ENCODE peak calls at places on chromosomes 7 and 10, in six cellular contexts. P is Calu3; K is stimulated activated CD4-positive, alpha-beta T cell treated with anti-CD3 and anti-CD28 coated beads, Interleukin-1b, Interleukin-23, amount 100 ng/mL, for 48 hours; L is NCI-H1105; Y is cardiac fibroblast; M is right cardiac atrium. I is an unnamed sample.

GRCh38 chr7:112104153-112104552 is 102.0 kb downstream of the DOCK4 start:
- DNase-seq in K (no peak), P (no peak), M (no peak), L (peak), Y (no peak), I (no peak)

GRCh38 chr10:59709472-59710125 is at the start of gene SLC16A9:
- DNase-seq in P (peak), L (peak), Y (peak), M (peak), K (peak), I (peak)

GRCh38 chr10:120819366-120819765 is 31.8 kb upstream of the WDR11 start:
- DNase-seq in M (no peak), L (no peak), Y (no peak), P (no peak), K (no peak), I (no peak)

GRCh38 chr10:98150544-98150943 is 16.1 kb downstream of the R3HCC1L start:
- DNase-seq in M (no peak), K (no peak), Y (peak), L (no peak), P (no peak), I (no peak)

GRCh38 chr7:1562126-1562525 is 6.1 kb upstream of the TMEM184A start:
- DNase-seq in Y (no peak), M (no peak), L (no peak), K (no peak), P (no peak), I (no peak)

GRCh38 chr10:98427011-98427515 is 12.1 kb upstream of the PYROXD2 start:
- DNase-seq in P (no peak), Y (no peak), M (peak), K (no peak), L (no peak), I (no peak)

GRCh38 chr7:141558544-141559183 is 7.5 kb downstream of the AGK start:
- DNase-seq in L (peak), M (no peak), K (no peak), P (no peak), Y (peak), I (no peak)

GRCh38 chr10:18216482-18216881 is 76.3 kb downstream of the CACNB2 start:
- DNase-seq in M (no peak), Y (peak), P (no peak), K (no peak), L (no peak), I (no peak)

GRCh38 chr10:132294561-132295320 is 13.0 kb downstream of the STK32C start:
- DNase-seq in L (peak), P (no peak), K (no peak), M (no peak), Y (no peak), I (no peak)

GRCh38 chr10:131902691-131903090 is 1.9 kb downstream of the PPP2R2D start:
- DNase-seq in Y (no peak), P (no peak), L (no peak), M (no peak), K (no peak), I (no peak)

GRCh38 chr10:60524541-60524940 is 134.9 kb upstream of the ANK3 start:
- DNase-seq in K (peak), M (no peak), Y (peak), L (no peak), P (no peak), I (peak)

GRCh38 chr10:3199488-3199887 is 26.9 kb upstream of the PITRM1 start:
- DNase-seq in P (no peak), M (no peak), Y (no peak), L (no peak), K (no peak), I (no peak)

GRCh38 chr10:120456626-120457430 is at the start of gene PLPP4:
- DNase-seq in P (peak), M (peak), Y (peak), K (no peak), L (peak), I (no peak)

GRCh38 chr7:41709621-41710020 is 6.7 kb upstream of the INHBA start:
- DNase-seq in P (no peak), Y (peak), K (no peak), M (no peak), L (no peak), I (no peak)

GRCh38 chr7:983182-984071 is 446 bp downstream of the CYP2W1 start:
- DNase-seq in L (no peak), Y (no peak), K (no peak), P (no peak), M (no peak), I (no peak)

GRCh38 chr10:78981257-78981969 is 87.4 kb upstream of the ZMIZ1 start:
- DNase-seq in P (no peak), M (peak), K (peak), L (no peak), Y (no peak), I (no peak)

GRCh38 chr10:85651507-85651902 is 715.1 kb downstream of the GRID1 start:
- DNase-seq in Y (no peak), M (no peak), L (no peak), K (no peak), P (no peak), I (no peak)

GRCh38 chr10:121313119-121313858 is 285.0 kb downstream of the FGFR2 start:
- DNase-seq in Y (peak), K (no peak), P (no peak), L (no peak), M (peak), I (no peak)

GRCh38 chr10:129845081-129845823 is 118.8 kb downstream of the EBF3 start:
- DNase-seq in Y (no peak), M (no peak), K (no peak), L (no peak), P (no peak), I (no peak)

GRCh38 chr10:102202386-102202785 is 23.7 kb upstream of the ELOVL3 start:
- DNase-seq in K (no peak), L (no peak), M (no peak), P (no peak), Y (no peak), I (no peak)

GRCh38 chr7:156962897-156963296 is 13.4 kb downstream of the NOM1 start:
- DNase-seq in P (no peak), Y (no peak), L (no peak), M (no peak), K (no peak), I (no peak)

GRCh38 chr7:111018960-111019835 is 71.7 kb upstream of the LRRN3 start:
- DNase-seq in L (no peak), M (no peak), P (no peak), K (no peak), Y (no peak), I (no peak)

GRCh38 chr10:119602241-119603095 is 5.7 kb upstream of the TIAL1 start:
- DNase-seq in K (peak), M (no peak), P (peak), L (no peak), Y (peak), I (peak)

I was measured in activated T-helper 9 cell treated with anti-CD3 and anti-CD28 coated beads, Interleukin-2, amount 50 U/mL, for 16 hours.